ENCODE peak calls at places on chromosomes 7 and 10, in five cellular contexts. K, G, S, P and M are unnamed samples.

GRCh38 chr10:58177362-58177947 is 90.2 kb downstream of the IPMK start:
- DNase-seq in K (peak; percentile 5), G (peak; percentile 36), S (no peak), P (no peak), M (no peak)

GRCh38 chr7:47262881-47263280 is 319.0 kb downstream of the TNS3 start:
- DNase-seq in K (no peak), G (no peak), S (no peak), P (no peak), M (no peak)

GRCh38 chr7:74429153-74429747 is 24.5 kb upstream of the GTF2IRD1 start:
- DNase-seq in K (no peak), G (peak; percentile 78), S (no peak), P (no peak), M (no peak)

GRCh38 chr7:121557034-121557892 is 161.2 kb upstream of the FAM3C start:
- DNase-seq in K (no peak), G (peak; percentile 27), S (no peak), P (no peak), M (no peak)

GRCh38 chr10:33216661-33217427 is 117.6 kb downstream of the NRP1 start:
- DNase-seq in K (no peak), G (peak; percentile 60), S (no peak), P (no peak), M (no peak)

GRCh38 chr7:64541438-64542359 is 21.2 kb downstream of the ZNF680 start:
- DNase-seq in K (no peak), G (peak; percentile 92), S (no peak), P (no peak), M (no peak)

GRCh38 chr10:98748298-98748697 is 301.6 kb upstream of the HPS1 start:
- DNase-seq in K (no peak), G (no peak), S (no peak), P (peak; percentile 5), M (no peak)

GRCh38 chr10:103145046-103145445 is 48.0 kb downstream of the NT5C2 start:
- DNase-seq in K (no peak), G (peak; percentile 82), S (no peak), P (no peak), M (no peak)

GRCh38 chr10:77780180-77780579 is 142.6 kb upstream of the KCNMA1 start:
- DNase-seq in K (no peak), G (no peak), S (no peak), P (no peak), M (no peak)

GRCh38 chr7:7251742-7252141 is 69.4 kb downstream of the C1GALT1 start:
- DNase-seq in K (no peak), G (no peak), S (no peak), P (no peak), M (no peak)

GRCh38 chr10:65950075-65950474 is 975.8 kb upstream of the LRRTM3 start:
- DNase-seq in K (no peak), G (no peak), S (no peak), P (no peak), M (no peak)

GRCh38 chr10:62577666-62578291 is 203.6 kb downstream of the ZNF365 start:
- DNase-seq in K (no peak), G (peak; percentile 93), S (no peak), P (no peak), M (no peak)

GRCh38 chr10:50919010-50919409 is 33.6 kb upstream of the A1CF start:
- DNase-seq in K (no peak), G (no peak), S (no peak), P (no peak), M (no peak)

GRCh38 chr7:104005197-104005596 is 15.7 kb upstream of the RELN start:
- DNase-seq in K (no peak), G (peak; percentile 23), S (no peak), P (no peak), M (no peak)

GRCh38 chr7:106187613-106188350 is 75.7 kb upstream of the SYPL1 start:
- DNase-seq in K (no peak), G (peak; percentile 53), S (no peak), P (no peak), M (no peak)

GRCh38 chr10:75782463-75783248 is 351.2 kb downstream of the LRMDA start:
- DNase-seq in K (no peak), G (peak; percentile 9), S (no peak), P (no peak), M (no peak)

GRCh38 chr7:1768835-1769234 is 98.8 kb downstream of the ELFN1 start:
- DNase-seq in K (no peak), G (no peak), S (no peak), P (no peak), M (no peak)

GRCh38 chr10:102467971-102468438 is 16.7 kb upstream of the C10orf95 start:
- DNase-seq in K (no peak), G (no peak), S (no peak), P (no peak), M (no peak)

GRCh38 chr10:97647556-97647955 is 7.1 kb downstream of the PI4K2A start:
- DNase-seq in K (no peak), G (peak; percentile 59), S (no peak), P (no peak), M (no peak)

GRCh38 chr7:157404845-157405481 is 68.2 kb downstream of the DNAJB6 start:
- DNase-seq in K (no peak), G (peak; percentile 91), S (no peak), P (no peak), M (no peak)

GRCh38 chr10:103545771-103546281 is 52.3 kb downstream of the NEURL1 start:
- DNase-seq in K (no peak), G (no peak), S (no peak), P (no peak), M (no peak)

GRCh38 chr7:4128161-4128560 is 553.9 kb upstream of the FOXK1 start:
- DNase-seq in K (no peak), G (no peak), S (no peak), P (no peak), M (no peak)

GRCh38 chr7:7271094-7271874 is 88.9 kb downstream of the C1GALT1 start:
- DNase-seq in K (no peak), G (no peak), S (no peak), P (no peak), M (no peak)

GRCh38 chr10:104639595-104640338 is 1.3 kb upstream of the SORCS3 start:
- DNase-seq in K (no peak), G (no peak), S (no peak), P (peak; percentile 36), M (peak; percentile 38)

GRCh38 chr10:125112697-125113494 is 47.5 kb downstream of the CTBP2 start:
- DNase-seq in K (no peak), G (no peak), S (no peak), P (no peak), M (no peak)

GRCh38 chr10:109274681-109275080 is 648.6 kb downstream of the XPNPEP1 start:
- DNase-seq in K (no peak), G (no peak), S (no peak), P (no peak), M (no peak)

GRCh38 chr7:105664816-105665525 is 83.7 kb upstream of the EFCAB10 start:
- DNase-seq in K (no peak), G (peak; percentile 26), S (no peak), P (no peak), M (no peak)

DNA sequence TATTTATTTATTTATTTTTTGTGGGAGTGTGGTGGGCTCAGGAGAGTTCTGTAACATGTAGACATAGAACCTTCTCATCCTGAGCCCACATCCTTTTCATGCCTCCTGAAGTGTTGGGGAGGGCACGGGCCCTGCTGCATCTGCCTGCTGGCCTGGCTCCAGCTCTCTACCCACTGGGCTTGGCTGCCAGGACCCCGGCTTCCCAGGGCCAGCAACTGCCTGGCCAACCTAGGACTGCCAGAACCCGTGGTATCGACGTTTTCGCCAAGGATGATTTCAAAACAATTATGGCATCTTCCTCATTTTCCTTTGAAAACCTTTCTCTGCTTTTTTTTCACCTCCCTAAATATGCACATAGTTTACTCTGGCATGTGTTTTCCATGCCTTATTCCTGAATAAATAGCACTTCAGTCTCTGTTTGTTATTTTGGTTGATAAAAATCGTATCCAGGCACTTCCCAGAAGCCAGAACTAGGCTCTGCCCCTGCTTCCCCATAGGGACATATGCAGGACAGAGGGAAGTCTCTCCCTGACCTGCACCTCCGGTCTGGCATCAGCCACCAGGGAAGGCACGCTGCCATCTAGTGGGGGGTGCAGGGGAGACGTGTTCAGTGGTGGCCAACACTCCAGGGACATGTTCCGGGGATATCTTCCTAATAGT is 31.0 kb upstream of the ANTXRL start:
- DNase-seq in K (peak; percentile 15), G (peak; percentile 10), S (peak; percentile 26), P (peak; percentile 42), M (peak; percentile 79)
- H3K27ac ChIP-seq in K (no peak overlapping the region), G (no peak overlapping the region), S (no peak overlapping the region), P (no peak overlapping the region), M (peak overlapping the region; percentile 37)

GRCh38 chr10:11189581-11190376 is 172.1 kb downstream of the CELF2 start:
- DNase-seq in K (no peak), G (peak; percentile 7), S (no peak), P (no peak), M (no peak)
- H3K4me1 ChIP-seq in K (peaks cover 96% of the 10 kb centered on the region), G (no peaks in the 10 kb centered on the region), S (peaks cover 85% of the 10 kb centered on the region), P (peaks cover 3% of the 10 kb centered on the region), M (peaks cover 17% of the 10 kb centered on the region)

GRCh38 chr7:98116656-98117461 is 10.2 kb downstream of the LMTK2 start:
- DNase-seq in K (no peak), G (peak; percentile 51), S (no peak), P (no peak), M (no peak)
- H3K27ac ChIP-seq in K (no peak overlapping the region), G (no peak overlapping the region), S (no peak overlapping the region), P (no peak overlapping the region), M (peak overlapping the region; percentile 61)

GRCh38 chr7:102421706-102422105 is 11.7 kb upstream of the ORAI2 start:
- DNase-seq in K (no peak), G (no peak), S (no peak), P (no peak), M (no peak)

GRCh38 chr7:102425639-102426267 is 7.6 kb upstream of the ORAI2 start:
- DNase-seq in K (peak; percentile 81), G (no peak), S (peak; percentile 85), P (no peak), M (peak; percentile 82)

GRCh38 chr7:102424787-102425218 is 8.6 kb upstream of the ORAI2 start:
- DNase-seq in K (no peak), G (no peak), S (no peak), P (no peak), M (no peak)

GRCh38 chr7:102426268-102427031 is 6.9 kb upstream of the ORAI2 start:
- DNase-seq in K (peak; percentile 76), G (no peak), S (peak; percentile 58), P (no peak), M (no peak)

DNA sequence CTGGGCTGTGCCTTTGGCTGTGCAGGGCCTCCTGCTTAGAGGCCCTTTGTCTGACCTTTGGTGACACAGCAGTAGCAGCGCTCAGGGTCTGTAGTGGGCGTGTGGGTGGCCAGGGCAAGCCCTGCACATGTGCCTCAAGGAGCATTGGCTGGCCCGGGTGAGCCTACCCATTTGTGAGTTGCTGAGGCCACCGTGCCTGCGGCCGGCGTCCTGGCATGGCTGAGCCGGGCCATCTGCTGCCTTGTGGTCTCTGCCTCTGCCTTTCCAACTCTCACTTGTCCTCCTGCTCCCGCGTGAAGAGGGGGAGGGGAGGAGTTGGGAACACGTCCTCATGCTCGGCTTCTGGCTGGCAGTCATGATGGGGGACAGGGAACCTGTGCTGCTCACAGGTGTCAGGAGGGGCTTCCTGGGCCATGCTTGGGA is 9.2 kb upstream of the ORAI2 start:
- DNase-seq in K (no peak), G (no peak), S (no peak), P (no peak), M (no peak)
- H3K4me1 ChIP-seq in K (peaks cover 82% of the 10 kb centered on the region), G (no peaks in the 10 kb centered on the region), S (peaks cover 77% of the 10 kb centered on the region), P (no peaks in the 10 kb centered on the region), M (no peaks in the 10 kb centered on the region)

GRCh38 chr7:40199076-40199802 is 64.4 kb downstream of the SUGCT start:
- DNase-seq in K (no peak), G (peak; percentile 72), S (no peak), P (no peak), M (no peak)
- H3K27ac ChIP-seq in K (no peak overlapping the region), G (no peak overlapping the region), S (no peak overlapping the region), P (no peak overlapping the region), M (no peak overlapping the region)